ENCODE peak calls at places on chromosomes 16 and 17, in seven cellular contexts. P is AG04450; G is cardiac muscle cell; I is pancreas; E is left ventricle myocardium inferior; Y is CD8-positive, alpha-beta T cell; B is lung. S is an unnamed sample.

GRCh38 chr16:69123894-69124293 is 8.5 kb downstream of the CHTF8 start:
- DNase-seq in G (peak; percentile 72), I (no peak), P (peak; percentile 51), Y (peak; percentile 49), E (no peak), B (no peak), S (peak; percentile 74)

GRCh38 chr17:27390540-27390939 is 65.7 kb upstream of the KSR1 start:
- DNase-seq in I (no peak), G (no peak), Y (no peak), B (no peak), P (no peak), E (no peak), S (no peak)

GRCh38 chr16:89293276-89294143 is 76.0 kb downstream of the ZNF778 start:
- DNase-seq in P (no peak), Y (no peak), E (no peak), B (peak; percentile 65), G (peak; percentile 48), I (no peak), S (no peak)

GRCh38 chr17:4966844-4967538 is 626 bp downstream of the SPAG7 start:
- DNase-seq in G (peak; percentile 98), I (peak; percentile 96), Y (peak; percentile 91), E (peak; percentile 98), P (peak; percentile 99), B (peak; percentile 99), S (peak; percentile 100)

GRCh38 chr16:23145608-23146007 is 3.6 kb downstream of the USP31 start:
- DNase-seq in I (no peak), G (no peak), P (no peak), B (no peak), E (no peak), Y (no peak), S (peak; percentile 73)

GRCh38 chr16:55701442-55702319 is 45.9 kb downstream of the SLC6A2 start:
- DNase-seq in E (peak; percentile 45), G (peak; percentile 65), B (peak; percentile 73), I (peak; percentile 81), Y (no peak), P (peak; percentile 6), S (peak; percentile 27)

GRCh38 chr17:64393000-64393402 is 2.3 kb upstream of the PECAM1 start:
- DNase-seq in E (no peak), Y (peak; percentile 28), P (no peak), I (no peak), B (no peak), G (no peak), S (no peak)

GRCh38 chr17:83012873-83013778 is 66.3 kb upstream of the METRNL start:
- DNase-seq in P (peak; percentile 87), Y (no peak), E (no peak), B (no peak), G (no peak), I (no peak), S (peak; percentile 88)

GRCh38 chr17:13367154-13367553 is 234.6 kb downstream of the HS3ST3A1 start:
- DNase-seq in Y (no peak), B (no peak), P (no peak), I (no peak), E (no peak), G (no peak), S (no peak)

DNA sequence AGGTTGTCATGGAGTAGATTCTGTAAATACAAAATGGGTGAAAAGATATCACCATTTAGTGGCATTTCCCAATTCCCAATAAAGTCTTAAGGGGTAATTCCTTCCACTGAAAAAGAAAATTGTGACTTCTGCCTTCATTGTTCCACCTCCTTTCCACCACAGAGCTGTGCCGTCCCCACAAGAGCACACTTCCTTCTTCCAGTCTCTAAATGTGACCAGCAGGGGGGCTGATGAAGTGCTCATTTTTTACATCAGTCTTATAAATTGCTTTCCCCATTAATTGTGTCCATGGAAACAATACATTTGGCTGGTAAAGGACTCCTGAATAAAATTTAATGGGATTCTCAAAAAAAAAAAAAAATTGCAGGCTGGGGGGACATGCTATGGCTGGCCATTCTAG is 260.8 kb upstream of the PSMD7 start:
- DNase-seq in P (no peak), G (peak; percentile 23), E (no peak), I (no peak), Y (no peak), B (no peak), S (no peak)
- TF ChIP-seq CTCF in P (peak; percentile 28), G (peak; percentile 14), E (peak; percentile 12), I (no peak), Y (no peak), B (no peak), S (peak; percentile 9)

DNA sequence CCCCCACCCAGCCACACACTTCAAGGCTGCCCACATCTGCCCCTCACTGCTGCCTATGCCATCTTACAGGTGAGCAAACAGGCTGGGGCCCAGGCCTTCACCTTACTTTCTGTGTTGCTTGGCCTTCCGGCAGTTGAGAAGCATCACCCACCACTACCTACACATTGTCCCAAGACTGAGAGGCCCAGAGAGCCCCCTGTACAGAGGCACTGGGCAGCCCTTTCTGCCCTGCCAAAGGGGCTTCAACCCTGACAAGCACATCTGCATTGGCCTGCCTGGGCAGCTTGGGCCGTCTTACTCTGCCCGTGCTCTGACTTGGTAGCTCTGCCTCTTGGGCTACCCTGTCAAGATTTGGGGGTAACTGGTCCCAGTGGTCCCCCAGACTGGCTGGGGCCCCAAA is 1.2 kb downstream of the MIEF2 start:
- DNase-seq in G (no peak), E (no peak), P (no peak), I (no peak), B (no peak), Y (no peak), S (no peak)
- H3K4me3 ChIP-seq in G (peak overlapping the region; percentile 48), E (peak overlapping the region; percentile 93), P (peak overlapping the region; percentile 83), I (no peak overlapping the region), B (peak overlapping the region; percentile 4), Y (peak overlapping the region; percentile 78), S (peak overlapping the region; percentile 76)

GRCh38 chr17:17130077-17130844 is 75.9 kb downstream of the PLD6 start:
- DNase-seq in I (peak; percentile 13), B (no peak), E (no peak), P (no peak), Y (no peak), G (no peak), S (no peak)
- TF ChIP-seq CTCF in I (no peak), B (no peak), E (no peak), P (no peak), Y (no peak), G (no peak), S (no peak)

DNA sequence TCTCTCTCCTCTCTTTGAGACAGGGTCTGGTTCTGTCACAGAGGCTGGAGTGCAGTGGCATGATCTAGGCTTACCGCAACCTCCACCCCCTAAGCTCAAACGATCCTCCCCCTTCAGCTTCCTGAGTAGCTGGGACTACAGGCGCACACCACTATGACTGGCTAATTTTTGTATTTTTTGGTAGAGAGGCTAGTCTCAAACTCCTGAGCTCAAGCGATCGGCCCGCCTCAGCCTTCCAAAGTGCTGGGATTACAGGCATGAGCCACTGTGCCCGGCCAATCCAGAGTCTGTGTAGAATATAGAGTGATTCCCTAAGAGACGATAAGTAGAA is 65.8 kb upstream of the RPH3AL start:
- DNase-seq in Y (peak; percentile 22), B (no peak), E (no peak), P (no peak), G (no peak), I (no peak), S (no peak)
- H3K4me3 ChIP-seq in Y (peak overlapping the region; percentile 25), B (no peak overlapping the region), E (no peak overlapping the region), P (no peak overlapping the region), G (no peak overlapping the region), I (no peak overlapping the region), S (no peak overlapping the region)

GRCh38 chr17:78144146-78144719 is 2.0 kb upstream of the C17orf99 start:
- DNase-seq in P (peak; percentile 56), I (peak; percentile 88), E (peak; percentile 92), Y (no peak), G (peak; percentile 84), B (peak; percentile 75), S (peak; percentile 79)
- TF ChIP-seq CTCF in P (peak; percentile 6), I (no peak), E (no peak), Y (no peak), G (peak; percentile 18), B (no peak), S (no peak)

DNA sequence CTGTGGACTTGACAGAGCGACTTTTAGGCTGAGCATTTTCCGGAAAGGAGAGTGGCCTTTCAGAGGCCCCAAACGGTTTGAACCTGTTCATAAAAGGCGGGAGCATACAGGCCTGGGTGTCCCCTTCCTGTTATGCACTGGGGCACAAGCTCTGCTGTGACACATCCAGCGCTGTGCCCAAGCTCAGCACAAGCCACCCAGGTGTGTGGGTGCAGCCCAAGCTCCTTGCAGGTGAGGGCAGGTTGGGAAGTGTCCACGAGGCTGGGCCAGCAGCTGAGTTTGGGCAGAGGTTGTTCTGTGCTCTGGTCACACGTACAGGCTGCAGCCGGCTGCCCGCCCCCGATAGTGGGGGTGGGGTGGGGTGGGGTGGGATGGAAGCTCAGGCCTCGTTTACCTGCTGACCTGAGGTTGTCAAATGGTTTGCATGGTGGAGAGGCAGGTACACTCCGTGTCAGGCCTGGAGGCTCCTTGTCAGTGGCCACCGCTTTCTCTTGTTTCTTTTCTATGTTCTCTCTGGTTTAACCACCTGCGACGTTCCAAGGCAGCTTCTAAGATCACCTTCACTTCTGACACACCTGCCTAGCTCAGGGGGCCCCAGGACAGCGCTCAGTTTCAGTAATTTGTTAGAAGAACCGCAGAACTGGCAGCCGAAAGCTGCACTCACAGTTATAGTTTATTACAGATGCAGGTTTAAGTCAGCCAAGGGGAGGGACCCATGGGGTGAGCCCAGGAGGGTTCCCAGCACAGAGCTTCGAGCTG is 194.7 kb upstream of the CIBAR2 start:
- DNase-seq in Y (no peak), G (no peak), I (no peak), E (no peak), B (no peak), P (no peak), S (no peak)
- H3K4me3 ChIP-seq in Y (no peak overlapping the region), G (no peak overlapping the region), I (no peak overlapping the region), E (no peak overlapping the region), B (no peak overlapping the region), P (no peak overlapping the region), S (no peak overlapping the region)

DNA sequence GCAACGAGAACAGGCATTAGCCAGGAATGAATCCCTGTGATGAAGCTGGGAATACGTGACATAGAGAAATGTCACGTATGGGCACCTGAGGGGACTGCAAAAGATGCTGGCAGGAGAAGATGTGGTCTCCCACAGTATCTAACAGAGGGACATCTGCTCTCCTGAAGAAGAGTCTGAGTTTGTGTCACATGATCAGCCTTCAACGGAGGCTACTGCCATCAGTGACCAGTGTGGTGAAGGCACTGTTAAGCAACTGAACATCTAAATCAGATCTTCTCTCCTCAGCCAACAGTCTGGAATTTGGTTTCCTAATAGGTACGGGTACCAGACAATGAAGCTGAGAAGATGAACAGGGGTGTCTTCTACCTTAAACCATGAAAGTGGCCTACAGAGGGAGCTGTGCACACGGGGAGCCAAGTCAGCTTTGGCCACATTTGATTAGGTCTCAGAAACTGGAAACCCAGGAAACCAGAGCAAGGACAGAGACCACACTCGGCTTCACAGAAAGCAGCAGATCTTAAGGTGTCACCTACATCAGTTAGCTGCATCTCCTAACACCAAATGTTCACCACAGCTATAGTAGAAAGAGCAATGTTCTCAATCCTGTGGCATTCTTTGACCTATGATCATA is 41.8 kb downstream of the BRD7 start:
- DNase-seq in P (no peak), E (no peak), Y (peak; percentile 56), B (no peak), I (no peak), G (peak; percentile 48), S (peak; percentile 42)
- TF ChIP-seq CTCF in P (peak; percentile 58), E (peak; percentile 46), Y (peak; percentile 76), B (peak; percentile 36), I (no peak), G (peak; percentile 54), S (peak; percentile 66)